ENCODE peak calls at places on chromosomes 13 and 19, in seven cellular contexts. U, Z, L, G, F, T and J are unnamed samples.

GRCh38 chr19:32924200-32924599 is 47.6 kb downstream of the CEP89 start:
- DNase-seq in U (no peak), Z (no peak), L (no peak), G (no peak), F (no peak), T (no peak), J (no peak)

GRCh38 chr19:5996598-5997320 is 18.8 kb upstream of the RANBP3 start:
- DNase-seq in U (no peak), Z (no peak), L (no peak), G (no peak), F (no peak), T (no peak), J (no peak)

GRCh38 chr19:56080669-56081401 is 40.3 kb downstream of the ZNF787 start:
- DNase-seq in U (peak), Z (peak), L (peak), G (peak), F (peak), T (peak), J (peak)

GRCh38 chr13:59677966-59678814 is 485.5 kb downstream of the DIAPH3 start:
- DNase-seq in U (no peak), Z (no peak), L (no peak), G (peak), F (peak), T (no peak), J (no peak)

GRCh38 chr13:110616103-110617101 is 1.1 kb downstream of the NAXD start:
- DNase-seq in U (peak), Z (no peak), L (no peak), G (peak), F (peak), T (peak), J (no peak)

GRCh38 chr13:57740719-57741118 is 109.2 kb downstream of the PCDH17 start:
- DNase-seq in U (no peak), Z (no peak), L (no peak), G (no peak), F (peak), T (peak), J (no peak)

GRCh38 chr13:93987458-93987857 is 492.0 kb downstream of the DCT start:
- DNase-seq in U (no peak), Z (no peak), L (no peak), G (no peak), F (no peak), T (no peak), J (no peak)

GRCh38 chr13:112895521-112896465 is 73.2 kb upstream of the MCF2L start:
- DNase-seq in U (peak), Z (no peak), L (no peak), G (no peak), F (no peak), T (peak), J (no peak)

GRCh38 chr19:39645800-39646411 is 9.8 kb upstream of the LGALS16 start:
- DNase-seq in U (no peak), Z (no peak), L (peak), G (peak), F (peak), T (no peak), J (no peak)

GRCh38 chr19:15249912-15250634 is 17.8 kb upstream of the EPHX3 start:
- DNase-seq in U (peak), Z (no peak), L (no peak), G (no peak), F (peak), T (peak), J (peak)

GRCh38 chr13:79096099-79096498 is 310.0 kb downstream of the RBM26 start:
- DNase-seq in U (no peak), Z (no peak), L (no peak), G (no peak), F (no peak), T (no peak), J (no peak)

GRCh38 chr19:31560771-31561080 is 211.5 kb upstream of the TSHZ3 start:
- DNase-seq in U (no peak), Z (no peak), L (no peak), G (no peak), F (no peak), T (no peak), J (no peak)

GRCh38 chr19:45110811-45111210 is 17.8 kb downstream of the PPP1R37 start:
- DNase-seq in U (no peak), Z (no peak), L (no peak), G (peak), F (no peak), T (no peak), J (no peak)

GRCh38 chr13:20387006-20387405 is 138.7 kb downstream of the CRYL1 start:
- DNase-seq in U (no peak), Z (no peak), L (no peak), G (no peak), F (no peak), T (no peak), J (peak)

GRCh38 chr13:27334774-27335490 is 64.3 kb downstream of the RASL11A start:
- DNase-seq in U (no peak), Z (no peak), L (no peak), G (no peak), F (peak), T (no peak), J (no peak)

GRCh38 chr19:35024095-35024494 is 6.2 kb upstream of the SCN1B start:
- DNase-seq in U (no peak), Z (no peak), L (no peak), G (no peak), F (no peak), T (no peak), J (no peak)

GRCh38 chr19:48501961-48502719 is 9.5 kb downstream of the LMTK3 start:
- DNase-seq in U (no peak), Z (peak), L (peak), G (peak), F (peak), T (no peak), J (no peak)

GRCh38 chr19:56294557-56294956 is 20.1 kb downstream of the ZSCAN5A start:
- DNase-seq in U (no peak), Z (no peak), L (no peak), G (no peak), F (peak), T (no peak), J (no peak)

GRCh38 chr19:30224689-30225606 is 147.2 kb upstream of the ZNF536 start:
- DNase-seq in U (no peak), Z (no peak), L (no peak), G (peak), F (no peak), T (no peak), J (no peak)

GRCh38 chr19:41925208-41926003 is 2.8 kb downstream of the ERFL start:
- DNase-seq in U (no peak), Z (no peak), L (no peak), G (no peak), F (no peak), T (no peak), J (no peak)

GRCh38 chr19:55253842-55254624 is 4.8 kb downstream of the PPP6R1 start:
- DNase-seq in U (peak), Z (no peak), L (no peak), G (peak), F (no peak), T (no peak), J (no peak)

GRCh38 chr19:46216612-46217011 is 12.9 kb upstream of the IGFL1 start:
- DNase-seq in U (no peak), Z (no peak), L (no peak), G (no peak), F (no peak), T (no peak), J (no peak)

GRCh38 chr19:33194527-33194883 is 375 bp downstream of the LRP3 start:
- DNase-seq in U (peak), Z (no peak), L (no peak), G (no peak), F (peak), T (peak), J (no peak)

GRCh38 chr19:34232566-34233481 is 21.5 kb upstream of the GARRE1 start:
- DNase-seq in U (peak), Z (no peak), L (no peak), G (peak), F (peak), T (peak), J (no peak)

GRCh38 chr19:48321372-48321621 is 4.1 kb upstream of the EMP3 start:
- DNase-seq in U (peak), Z (peak), L (peak), G (peak), F (peak), T (peak), J (peak)

GRCh38 chr19:39946532-39946931 is 12.1 kb upstream of the FCGBP start:
- DNase-seq in U (no peak), Z (no peak), L (no peak), G (no peak), F (peak), T (no peak), J (peak)

GRCh38 chr13:36395280-36395679 is 37.0 kb upstream of the CCNA1 start:
- DNase-seq in U (no peak), Z (no peak), L (no peak), G (no peak), F (peak), T (no peak), J (no peak)
- TF ChIP-seq CTCF in U (peak), Z (peak), L (peak), G (peak), F (peak), T (peak), J (peak)

DNA sequence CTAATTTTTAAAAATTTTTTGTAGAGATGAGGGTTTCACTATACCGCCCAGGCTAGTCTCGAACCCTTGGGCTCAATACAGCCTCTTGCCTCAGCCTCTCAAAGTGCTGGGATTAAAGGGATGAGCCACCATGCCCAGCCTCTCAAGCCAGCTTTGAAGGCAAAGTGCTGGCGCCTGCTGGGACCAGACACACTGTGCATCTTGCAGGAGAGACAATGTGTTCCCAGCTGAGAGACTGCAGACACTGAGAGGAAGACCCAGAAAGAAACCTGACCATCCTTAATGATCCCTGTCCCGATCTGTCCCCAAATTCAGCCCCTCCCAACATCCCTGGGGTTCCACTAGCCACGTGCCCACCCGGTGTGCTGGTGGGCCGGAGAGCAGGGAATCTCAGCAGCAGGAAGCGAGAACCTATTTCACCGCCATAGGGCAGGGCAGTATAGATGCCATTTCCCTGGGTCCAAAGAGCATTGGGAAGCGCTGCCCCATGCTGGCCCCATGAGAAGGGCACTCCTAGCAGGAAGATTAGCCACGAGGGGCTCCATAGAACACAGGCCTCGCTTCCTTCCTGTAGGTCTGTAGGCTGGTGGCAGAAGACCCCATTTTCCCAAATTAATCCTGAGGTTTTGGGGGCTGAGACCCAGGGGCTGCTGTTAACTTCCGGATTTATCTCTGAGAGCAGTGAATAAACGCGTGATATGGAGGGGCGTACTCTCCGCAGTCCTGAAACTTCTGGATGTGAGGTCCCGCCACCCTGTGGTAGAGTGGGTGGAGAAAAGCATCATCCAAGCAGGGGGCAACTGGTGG is 968 bp downstream of the RAVER1 start:
- DNase-seq in U (no peak), Z (no peak), L (no peak), G (no peak), F (no peak), T (no peak), J (no peak)
- TF ChIP-seq CTCF in U (no peak), Z (no peak), L (no peak), G (no peak), F (no peak), T (no peak), J (peak)

DNA sequence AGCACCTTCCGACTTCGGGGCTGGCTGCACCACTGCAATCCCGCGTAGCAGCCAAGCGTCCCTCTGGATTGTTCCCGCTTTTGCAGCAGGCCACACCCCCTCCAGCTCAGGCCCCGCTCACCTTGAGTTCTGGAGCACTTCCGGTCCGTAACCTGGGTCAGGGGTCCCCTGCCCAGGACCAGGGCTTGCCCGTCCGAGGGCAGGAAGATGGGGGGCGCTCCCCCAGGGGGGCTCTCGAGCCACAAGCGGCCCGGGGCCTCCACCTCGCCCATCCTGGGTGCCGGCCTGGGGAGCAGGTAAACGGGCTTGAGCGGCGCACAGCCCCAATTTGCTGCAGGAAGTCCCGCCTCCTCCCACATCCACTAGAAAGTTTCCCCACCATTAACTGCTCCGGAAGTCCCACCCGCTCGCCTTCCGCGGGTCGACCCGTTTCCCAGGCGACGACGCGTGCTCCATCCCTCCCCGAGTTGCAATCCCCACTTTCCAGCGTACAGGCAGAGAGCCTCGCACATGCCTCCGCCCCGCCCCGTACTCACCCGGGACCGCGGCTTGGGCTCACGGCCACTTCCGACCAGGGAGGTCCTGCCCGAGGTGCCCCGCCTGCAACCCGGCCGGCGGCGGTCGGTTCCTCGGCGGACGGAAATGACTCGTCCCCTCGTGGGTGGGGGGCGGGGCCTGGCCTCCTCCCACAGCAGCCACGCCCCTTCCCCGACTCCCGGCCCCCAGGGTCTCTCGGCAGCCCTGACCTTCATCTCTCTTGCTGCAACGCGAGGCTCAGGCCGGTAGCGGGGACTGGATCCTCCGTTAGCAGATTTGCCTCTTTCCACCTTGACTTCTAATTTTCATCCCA is at the start of gene PNKP:
- DNase-seq in U (peak), Z (peak), L (peak), G (peak), F (peak), T (peak), J (peak)
- TF ChIP-seq CTCF in U (no peak), Z (no peak), L (no peak), G (no peak), F (no peak), T (no peak), J (no peak)

DNA sequence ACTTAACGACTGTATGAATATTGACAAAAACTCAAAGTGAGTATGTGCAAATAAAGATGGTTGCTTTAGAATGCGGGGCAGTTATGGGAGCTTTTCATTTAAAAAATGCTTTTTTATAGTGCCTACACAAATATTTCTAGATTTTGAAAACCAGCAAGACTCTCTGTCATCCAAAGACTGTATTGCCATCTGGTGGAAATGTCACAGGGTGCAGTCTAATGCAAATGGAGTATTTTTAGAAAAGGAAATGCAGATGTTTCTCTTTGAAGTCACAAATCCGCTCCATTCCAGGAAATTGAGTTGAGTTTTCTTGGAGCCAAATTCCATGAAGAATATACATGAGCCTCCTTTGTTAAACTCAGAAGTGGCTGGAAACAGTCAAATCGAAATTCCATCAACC is 2.3 kb upstream of the C1QTNF9B start:
- DNase-seq in U (no peak), Z (no peak), L (no peak), G (no peak), F (peak), T (no peak), J (no peak)
- TF ChIP-seq CTCF in U (peak), Z (peak), L (peak), G (peak), F (peak), T (peak), J (peak)

GRCh38 chr19:12597594-12597993 is 13.0 kb downstream of the ZNF490 start:
- DNase-seq in U (no peak), Z (peak), L (no peak), G (no peak), F (no peak), T (no peak), J (peak)

GRCh38 chr19:12596485-12596884 is 14.1 kb downstream of the ZNF490 start:
- DNase-seq in U (no peak), Z (peak), L (no peak), G (no peak), F (no peak), T (no peak), J (peak)

DNA sequence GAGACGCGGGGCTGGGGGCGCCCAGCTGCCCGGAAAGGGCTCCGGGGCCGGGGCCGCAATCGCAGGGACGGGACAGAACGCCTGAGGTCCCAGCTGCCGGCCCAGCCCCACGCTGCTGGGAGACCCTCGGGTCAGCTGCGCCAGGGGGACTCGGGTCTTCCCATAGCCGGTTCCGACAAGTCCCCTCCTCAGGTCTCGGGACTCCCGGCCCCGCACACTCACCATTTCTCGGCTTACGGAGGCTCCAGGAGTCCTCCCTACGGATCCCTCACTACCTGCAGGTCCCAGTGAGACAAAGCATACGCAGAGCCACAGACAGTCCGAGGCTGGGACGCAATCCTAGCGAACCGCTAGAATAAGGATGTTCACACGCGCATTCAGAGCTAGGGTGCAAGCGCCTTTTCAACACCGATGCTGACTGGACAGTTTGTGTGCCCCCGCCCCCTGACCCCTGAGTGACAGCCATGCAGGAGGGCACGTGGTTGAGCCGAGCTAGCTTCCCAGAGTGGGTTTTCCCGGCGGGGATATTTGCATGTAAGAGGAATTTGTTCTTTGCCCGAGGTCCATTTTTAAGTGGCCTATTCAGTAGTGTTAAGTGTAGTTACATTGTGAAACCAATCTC is 13.6 kb downstream of the ZNF490 start:
- DNase-seq in U (no peak), Z (peak), L (no peak), G (no peak), F (no peak), T (no peak), J (peak)
- TF ChIP-seq CTCF in U (no peak), Z (no peak), L (no peak), G (no peak), F (no peak), T (no peak), J (no peak)

GRCh38 chr19:11693505-11694499 is 44.9 kb downstream of the ZNF823 start:
- DNase-seq in U (no peak), Z (no peak), L (no peak), G (no peak), F (peak), T (no peak), J (no peak)
- TF ChIP-seq CTCF in U (no peak), Z (peak), L (no peak), G (no peak), F (no peak), T (no peak), J (peak)

DNA sequence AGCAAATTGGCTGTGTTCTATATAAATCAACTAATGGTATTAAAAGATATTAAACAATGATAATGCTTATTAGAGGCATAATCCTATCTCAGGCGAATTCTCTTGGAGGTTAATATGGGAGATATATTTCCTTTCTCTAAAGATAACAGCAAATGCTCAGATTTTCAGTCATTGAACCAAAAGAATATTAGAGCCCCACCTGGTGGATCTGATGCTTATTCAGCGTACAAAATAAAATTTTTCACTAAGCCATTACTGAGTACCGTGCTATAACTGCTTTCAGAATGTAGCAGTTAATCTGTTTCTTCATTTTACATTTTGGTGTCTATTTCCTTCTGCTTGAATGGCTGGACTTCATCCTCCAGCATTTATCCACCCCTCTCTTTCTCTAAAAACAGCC is 143.3 kb upstream of the IPO5 start:
- DNase-seq in U (no peak), Z (no peak), L (no peak), G (no peak), F (peak), T (no peak), J (no peak)
- TF ChIP-seq CTCF in U (peak), Z (peak), L (peak), G (no peak), F (peak), T (peak), J (peak)

GRCh38 chr13:74287672-74288169 is 153.5 kb upstream of the KLF12 start:
- DNase-seq in U (peak), Z (peak), L (no peak), G (peak), F (peak), T (peak), J (no peak)
- TF ChIP-seq CTCF in U (no peak), Z (no peak), L (no peak), G (no peak), F (no peak), T (no peak), J (no peak)